ENCODE peak calls at places on chromosomes 12 and 14, in six cellular contexts. One of them, this sample, is unnamed.
A peak's percentile ranks its signal among the peaks of the same experiment; 100 is the strongest.

GRCh38 chr12:21438643-21439042 is 1.2 kb downstream of the PYROXD1 start:
- DNase-seq in fibroblast of the aortic adventitia: no peak
- DNase-seq in GM12891: no peak
- DNase-seq in KBM-7: no peak
- DNase-seq in effector CD8-positive, alpha-beta T cell: no peak
- DNase-seq in lower lobe of right lung: no peak
- DNase-seq in this sample: no peak

GRCh38 chr12:78865297-78865955 is 852 bp downstream of the SYT1 start:
- DNase-seq in fibroblast of the aortic adventitia: peak; percentile 25
- DNase-seq in lower lobe of right lung: no peak
- DNase-seq in KBM-7: no peak
- DNase-seq in effector CD8-positive, alpha-beta T cell: no peak
- DNase-seq in GM12891: no peak
- DNase-seq in this sample: no peak

GRCh38 chr12:57148469-57149308 is 1.3 kb upstream of the LRP1-AS start:
- DNase-seq in GM12891: no peak
- DNase-seq in KBM-7: peak; percentile 41
- DNase-seq in fibroblast of the aortic adventitia: peak; percentile 87
- DNase-seq in effector CD8-positive, alpha-beta T cell: no peak
- DNase-seq in lower lobe of right lung: peak; percentile 81
- DNase-seq in this sample: no peak

GRCh38 chr14:32311294-32312009 is 17.6 kb upstream of the AKAP6 start:
- DNase-seq in GM12891: no peak
- DNase-seq in lower lobe of right lung: no peak
- DNase-seq in fibroblast of the aortic adventitia: no peak
- DNase-seq in KBM-7: no peak
- DNase-seq in effector CD8-positive, alpha-beta T cell: no peak
- DNase-seq in this sample: no peak

GRCh38 chr12:90355701-90356345 is 599.2 kb downstream of the CCER1 start:
- DNase-seq in fibroblast of the aortic adventitia: no peak
- DNase-seq in GM12891: no peak
- DNase-seq in KBM-7: no peak
- DNase-seq in effector CD8-positive, alpha-beta T cell: no peak
- DNase-seq in lower lobe of right lung: no peak
- DNase-seq in this sample: no peak

GRCh38 chr14:67622675-67623074 is 3.0 kb downstream of the ARG2 start:
- DNase-seq in lower lobe of right lung: no peak
- DNase-seq in GM12891: no peak
- DNase-seq in KBM-7: peak; percentile 78
- DNase-seq in fibroblast of the aortic adventitia: peak; percentile 82
- DNase-seq in effector CD8-positive, alpha-beta T cell: no peak
- DNase-seq in this sample: no peak

GRCh38 chr12:24111101-24111500 is 161.6 kb upstream of the SOX5 start:
- DNase-seq in effector CD8-positive, alpha-beta T cell: no peak
- DNase-seq in lower lobe of right lung: no peak
- DNase-seq in GM12891: no peak
- DNase-seq in fibroblast of the aortic adventitia: peak; percentile 4
- DNase-seq in KBM-7: no peak
- DNase-seq in this sample: no peak

GRCh38 chr12:122855071-122855829 is 20.0 kb downstream of the HIP1R start:
- DNase-seq in fibroblast of the aortic adventitia: no peak
- DNase-seq in KBM-7: no peak
- DNase-seq in GM12891: no peak
- DNase-seq in lower lobe of right lung: no peak
- DNase-seq in effector CD8-positive, alpha-beta T cell: no peak
- DNase-seq in this sample: no peak

GRCh38 chr14:104125011-104125410 is 13.4 kb upstream of the KIF26A start:
- DNase-seq in fibroblast of the aortic adventitia: no peak
- DNase-seq in lower lobe of right lung: no peak
- DNase-seq in effector CD8-positive, alpha-beta T cell: no peak
- DNase-seq in KBM-7: no peak
- DNase-seq in GM12891: no peak
- DNase-seq in this sample: no peak

GRCh38 chr12:28963554-28963953 is 185.5 kb upstream of the FAR2 start:
- DNase-seq in lower lobe of right lung: no peak
- DNase-seq in GM12891: no peak
- DNase-seq in effector CD8-positive, alpha-beta T cell: no peak
- DNase-seq in fibroblast of the aortic adventitia: peak; percentile 66
- DNase-seq in KBM-7: peak; percentile 13
- DNase-seq in this sample: no peak

GRCh38 chr14:67911506-67911905 is 91.9 kb downstream of the RAD51B start:
- DNase-seq in GM12891: no peak
- DNase-seq in KBM-7: no peak
- DNase-seq in fibroblast of the aortic adventitia: peak; percentile 58
- DNase-seq in effector CD8-positive, alpha-beta T cell: no peak
- DNase-seq in lower lobe of right lung: no peak
- DNase-seq in this sample: no peak

GRCh38 chr14:53655080-53655785 is 301.4 kb downstream of the BMP4 start:
- DNase-seq in KBM-7: no peak
- DNase-seq in GM12891: no peak
- DNase-seq in effector CD8-positive, alpha-beta T cell: no peak
- DNase-seq in lower lobe of right lung: no peak
- DNase-seq in fibroblast of the aortic adventitia: no peak
- DNase-seq in this sample: peak; percentile 19

GRCh38 chr12:82688035-82688501 is 1.4 kb downstream of the TMTC2 start:
- DNase-seq in fibroblast of the aortic adventitia: peak; percentile 39
- DNase-seq in lower lobe of right lung: no peak
- DNase-seq in GM12891: no peak
- DNase-seq in effector CD8-positive, alpha-beta T cell: no peak
- DNase-seq in KBM-7: peak; percentile 53
- DNase-seq in this sample: no peak

GRCh38 chr14:68576031-68576430 is 216.8 kb downstream of the ZFP36L1 start:
- DNase-seq in lower lobe of right lung: no peak
- DNase-seq in KBM-7: no peak
- DNase-seq in effector CD8-positive, alpha-beta T cell: no peak
- DNase-seq in fibroblast of the aortic adventitia: no peak
- DNase-seq in GM12891: no peak
- DNase-seq in this sample: no peak